ENCODE peak calls at places on chromosomes 12 and 14, in nine cellular contexts. B is astrocyte; N is stimulated activated CD4-positive, alpha-beta T cell treated with anti-CD3 and anti-CD28 coated beads, TNF-alpha, amount 100 ng/mL, for 48 hours; R is stimulated activated CD8-positive, alpha-beta memory T cell treated with anti-CD3 and anti-CD28 coated beads, Interleukin-4, amount 100 ng/mL, for 1 hour; P is left ventricle myocardium superior; F is retinal pigment epithelial cell; L is AG09319; I is activated CD4-positive, alpha-beta T cell treated with anti-CD3 and anti-CD28 coated beads, Interleukin-2, amount 10 ng/mL, durations not matched to agents 7 days and 5 days; Z is KG1. T is an unnamed sample.

GRCh38 chr14:23071244-23071974 is 14.1 kb upstream of the CDH24 start:
- DNase-seq in B (peak; percentile 93), I (peak; percentile 88), F (peak; percentile 88), Z (no peak), L (peak; percentile 91), R (peak; percentile 28), N (peak; percentile 72), P (peak; percentile 85), T (peak; percentile 64)

GRCh38 chr12:54398995-54399793 is 14.7 kb upstream of the ZNF385A start:
- DNase-seq in B (peak; percentile 45), L (peak; percentile 62), N (peak; percentile 78), R (peak; percentile 85), Z (peak; percentile 23), F (no peak), I (peak; percentile 90), P (peak; percentile 92), T (peak; percentile 89)

GRCh38 chr14:68526420-68527105 is 266.3 kb downstream of the ZFP36L1 start:
- DNase-seq in B (peak; percentile 67), I (no peak), N (no peak), R (no peak), F (no peak), P (peak; percentile 53), L (no peak), Z (no peak), T (no peak)

GRCh38 chr12:57793920-57794319 is 11.3 kb downstream of the TSFM start:
- DNase-seq in L (no peak), I (no peak), F (no peak), R (no peak), P (no peak), Z (no peak), B (peak; percentile 91), N (no peak), T (no peak)

GRCh38 chr14:99516156-99517045 is 35.2 kb downstream of the CCNK start:
- DNase-seq in L (no peak), B (no peak), N (no peak), F (no peak), Z (no peak), R (no peak), P (no peak), I (no peak), T (no peak)

GRCh38 chr12:64009321-64010068 is 165.0 kb downstream of the SRGAP1 start:
- DNase-seq in P (no peak), N (no peak), B (no peak), L (no peak), F (no peak), I (no peak), Z (no peak), R (no peak), T (no peak)

GRCh38 chr14:89428556-89429196 is 11.6 kb upstream of the FOXN3 start:
- DNase-seq in N (no peak), R (no peak), P (peak; percentile 51), L (no peak), I (no peak), F (no peak), Z (no peak), B (peak; percentile 54), T (no peak)

GRCh38 chr12:55073043-55074022 is 52.9 kb upstream of the OR9K2 start:
- DNase-seq in B (peak; percentile 32), L (peak; percentile 37), I (peak; percentile 86), N (peak; percentile 54), R (peak; percentile 50), Z (peak; percentile 25), P (peak; percentile 71), F (peak; percentile 31), T (peak; percentile 72)

GRCh38 chr12:59808317-59808910 is 212.6 kb downstream of the SLC16A7 start:
- DNase-seq in I (peak; percentile 25), N (no peak), Z (no peak), P (no peak), F (no peak), L (no peak), B (peak; percentile 16), R (no peak), T (no peak)

GRCh38 chr14:64683264-64683663 is 21.0 kb upstream of the PLEKHG3 start:
- DNase-seq in L (no peak), N (no peak), F (peak; percentile 40), P (no peak), Z (no peak), B (no peak), I (no peak), R (no peak), T (no peak)

GRCh38 chr12:124020398-124021024 is 47.5 kb downstream of the ZNF664 start:
- DNase-seq in N (no peak), R (no peak), B (no peak), Z (no peak), I (no peak), P (no peak), L (no peak), F (no peak), T (no peak)

GRCh38 chr12:41701943-41702601 is 442.6 kb downstream of the GXYLT1 start:
- DNase-seq in L (no peak), R (no peak), I (no peak), B (no peak), F (no peak), P (no peak), Z (no peak), N (no peak), T (no peak)

GRCh38 chr14:72615511-72616121 is 278.3 kb downstream of the DPF3 start:
- DNase-seq in B (peak; percentile 59), I (no peak), F (no peak), R (no peak), P (no peak), L (no peak), Z (no peak), N (no peak), T (no peak)

GRCh38 chr12:68900241-68900640 is 32.7 kb downstream of the CPM start:
- DNase-seq in R (no peak), P (no peak), Z (no peak), B (no peak), F (no peak), L (no peak), N (no peak), I (no peak), T (no peak)

GRCh38 chr14:85468815-85469214 is 61.1 kb upstream of the FLRT2 start:
- DNase-seq in F (no peak), I (no peak), B (no peak), Z (no peak), L (no peak), N (no peak), R (no peak), P (no peak), T (no peak)

GRCh38 chr12:22529281-22530060 is 14.9 kb downstream of the C2CD5 start:
- DNase-seq in R (no peak), B (peak; percentile 26), Z (no peak), P (no peak), I (no peak), L (no peak), N (no peak), F (no peak), T (no peak)

GRCh38 chr12:90959538-90960139 is 4.7 kb upstream of the CCER1 start:
- DNase-seq in B (no peak), P (no peak), F (no peak), R (no peak), I (peak; percentile 30), L (peak; percentile 28), N (no peak), Z (peak; percentile 45), T (peak; percentile 20)

GRCh38 chr12:110501378-110501721 is 561 bp downstream of the VPS29 start:
- DNase-seq in R (no peak), N (no peak), L (no peak), F (no peak), I (peak; percentile 46), P (no peak), Z (no peak), B (peak; percentile 62), T (no peak)

GRCh38 chr12:52193991-52194390 is 2.2 kb upstream of the KRT80 start:
- DNase-seq in F (peak; percentile 81), P (no peak), N (no peak), I (no peak), B (no peak), R (no peak), L (no peak), Z (no peak), T (no peak)